ENCODE peak calls at places on chromosomes 3 and 15, in five cellular contexts. J is progenitor cell of endocrine pancreas, T is fibroblast of the aortic adventitia, W is prostate gland, V is left lung. K is an unnamed sample.

GRCh38 chr3:196971094-196971698 is 2.6 kb upstream of the PIGZ start:
- DNase-seq in J (no peak), T (no peak), W (no peak), V (no peak), K (no peak)

GRCh38 chr15:55740981-55741591 is 1.9 kb downstream of the PRTG start:
- DNase-seq in J (no peak), T (no peak), W (no peak), V (no peak), K (no peak)

GRCh38 chr3:16906679-16907078 is 21.9 kb downstream of the PLCL2 start:
- DNase-seq in J (no peak), T (peak; percentile 72), W (no peak), V (no peak), K (no peak)

GRCh38 chr3:134699141-134699711 is 48.4 kb upstream of the KY start:
- DNase-seq in J (no peak), T (no peak), W (peak; percentile 26), V (no peak), K (no peak)

GRCh38 chr3:87436781-87437543 is 160.6 kb upstream of the POU1F1 start:
- DNase-seq in J (no peak), T (peak; percentile 66), W (no peak), V (no peak), K (no peak)

GRCh38 chr3:45318712-45319111 is 69.7 kb upstream of the LARS2 start:
- DNase-seq in J (no peak), T (no peak), W (no peak), V (no peak), K (peak; percentile 1)

GRCh38 chr3:44845528-44846520 is 15.9 kb upstream of the TMEM42 start:
- DNase-seq in J (no peak), T (peak; percentile 97), W (no peak), V (no peak), K (no peak)

GRCh38 chr15:99070268-99070667 is 34.6 kb upstream of the SYNM start:
- DNase-seq in J (no peak), T (peak; percentile 27), W (no peak), V (no peak), K (no peak)

GRCh38 chr15:41307679-41308078 is 24.7 kb downstream of the OIP5 start:
- DNase-seq in J (no peak), T (no peak), W (no peak), V (no peak), K (no peak)

GRCh38 chr15:41804361-41804760 is 23.5 kb upstream of the JMJD7 start:
- DNase-seq in J (no peak), T (no peak), W (peak; percentile 69), V (no peak), K (no peak)

GRCh38 chr15:22263738-22264137 is 183.4 kb downstream of the OR4M2 start:
- DNase-seq in J (no peak), T (no peak), W (no peak), V (no peak), K (no peak)

GRCh38 chr3:32420138-32420981 is 28.7 kb downstream of the CMTM7 start:
- DNase-seq in J (peak; percentile 48), T (peak; percentile 36), W (peak; percentile 46), V (no peak), K (no peak)

GRCh38 chr15:81108427-81108826 is 25.6 kb upstream of the CFAP161 start:
- DNase-seq in J (no peak), T (no peak), W (no peak), V (no peak), K (no peak)

GRCh38 chr3:168546707-168547106 is 451.0 kb upstream of the GOLIM4 start:
- DNase-seq in J (no peak), T (no peak), W (no peak), V (peak; percentile 14), K (no peak)

GRCh38 chr3:168540726-168541125 is 445.0 kb upstream of the GOLIM4 start:
- DNase-seq in J (no peak), T (no peak), W (no peak), V (no peak), K (no peak)

GRCh38 chr3:168539909-168540308 is 444.2 kb upstream of the GOLIM4 start:
- DNase-seq in J (no peak), T (no peak), W (no peak), V (no peak), K (no peak)

GRCh38 chr3:168545591-168545990 is 449.9 kb upstream of the GOLIM4 start:
- DNase-seq in J (no peak), T (peak; percentile 2), W (no peak), V (peak; percentile 20), K (no peak)

DNA sequence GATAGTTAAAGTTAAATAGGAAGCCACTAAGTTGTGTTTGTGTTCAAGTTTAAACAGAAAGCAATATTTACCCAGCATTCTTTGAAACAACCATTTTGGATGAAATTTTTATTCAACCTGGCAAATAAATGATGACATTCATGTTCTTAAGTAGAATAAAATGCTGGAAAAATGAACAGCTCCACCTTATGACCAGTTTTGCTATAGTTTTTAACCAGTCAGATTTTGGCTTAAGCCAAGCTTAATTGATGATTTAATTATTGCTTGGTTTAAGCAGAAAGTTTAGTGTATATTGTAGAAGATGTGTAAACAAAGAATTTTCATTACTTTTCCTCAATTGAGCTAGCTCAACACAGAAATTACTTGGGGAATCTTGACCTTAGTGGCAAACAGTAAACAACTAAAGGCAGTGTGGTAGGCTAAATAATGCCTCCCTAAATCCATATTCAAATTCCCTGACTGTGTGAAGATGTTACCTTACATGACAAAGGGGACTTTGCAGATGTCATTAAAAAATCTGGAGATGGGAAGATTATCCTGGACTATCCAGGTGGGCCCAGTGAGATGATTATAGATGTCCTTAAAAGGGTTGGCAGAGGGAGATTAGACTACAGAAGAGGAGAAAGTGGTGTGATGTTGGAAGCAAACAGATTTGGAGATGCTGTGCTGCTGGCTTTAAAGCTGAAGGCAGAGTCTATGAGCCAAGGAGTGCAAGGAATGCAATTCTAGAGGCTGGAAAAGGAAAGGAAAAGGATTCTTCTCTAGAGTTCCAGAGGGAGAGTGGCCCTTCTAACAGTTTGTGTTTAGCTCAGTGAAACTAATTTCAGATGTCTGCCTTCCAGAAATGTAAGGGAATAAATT is 448.6 kb upstream of the GOLIM4 start:
- DNase-seq in J (no peak), T (peak; percentile 1), W (no peak), V (no peak), K (no peak)
- TF ChIP-seq CTCF in J (no peak), T (no peak), W (no peak), V (no peak), K (no peak)

GRCh38 chr3:94303897-94304296 is 241.0 kb downstream of the NSUN3 start:
- DNase-seq in J (no peak), T (peak; percentile 43), W (peak; percentile 38), V (no peak), K (no peak)
- TF ChIP-seq CTCF in J (peak; percentile 45), T (peak; percentile 24), W (no peak), V (peak; percentile 9), K (peak; percentile 58)

GRCh38 chr3:60136606-60137005 is 1086.8 kb upstream of the CFAP20DC start:
- DNase-seq in J (no peak), T (no peak), W (no peak), V (no peak), K (no peak)
- TF ChIP-seq CTCF in J (no peak), T (no peak), W (no peak), V (no peak), K (no peak)

DNA sequence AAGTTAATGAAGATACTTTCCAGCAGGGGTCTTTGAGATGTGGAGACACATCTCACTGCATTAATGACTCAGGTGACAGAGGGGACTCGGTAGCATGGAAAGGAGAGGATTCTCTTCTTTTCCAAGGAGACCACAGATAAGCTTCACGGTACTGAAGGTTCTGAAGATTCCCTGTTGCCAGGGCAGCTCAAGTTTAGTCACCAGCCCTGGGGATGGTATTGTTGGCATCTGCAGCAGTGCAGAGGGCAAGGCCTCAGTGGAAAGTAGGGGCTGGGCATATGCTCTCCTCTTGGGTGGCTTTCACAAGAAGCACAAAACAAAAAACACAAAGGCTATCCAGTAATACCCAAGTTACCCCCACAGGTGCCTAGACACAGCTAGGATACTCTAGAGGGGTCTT is 38.0 kb upstream of the MRPL3 start:
- DNase-seq in J (no peak), T (no peak), W (no peak), V (no peak), K (no peak)
- TF ChIP-seq CTCF in J (no peak), T (no peak), W (no peak), V (no peak), K (no peak)

GRCh38 chr3:179026636-179027035 is 45.0 kb downstream of the ZMAT3 start:
- DNase-seq in J (no peak), T (no peak), W (no peak), V (no peak), K (no peak)

GRCh38 chr3:179029096-179029495 is 42.5 kb downstream of the ZMAT3 start:
- DNase-seq in J (no peak), T (no peak), W (no peak), V (no peak), K (no peak)

GRCh38 chr3:179028408-179028807 is 43.2 kb downstream of the ZMAT3 start:
- DNase-seq in J (no peak), T (no peak), W (no peak), V (no peak), K (no peak)

DNA sequence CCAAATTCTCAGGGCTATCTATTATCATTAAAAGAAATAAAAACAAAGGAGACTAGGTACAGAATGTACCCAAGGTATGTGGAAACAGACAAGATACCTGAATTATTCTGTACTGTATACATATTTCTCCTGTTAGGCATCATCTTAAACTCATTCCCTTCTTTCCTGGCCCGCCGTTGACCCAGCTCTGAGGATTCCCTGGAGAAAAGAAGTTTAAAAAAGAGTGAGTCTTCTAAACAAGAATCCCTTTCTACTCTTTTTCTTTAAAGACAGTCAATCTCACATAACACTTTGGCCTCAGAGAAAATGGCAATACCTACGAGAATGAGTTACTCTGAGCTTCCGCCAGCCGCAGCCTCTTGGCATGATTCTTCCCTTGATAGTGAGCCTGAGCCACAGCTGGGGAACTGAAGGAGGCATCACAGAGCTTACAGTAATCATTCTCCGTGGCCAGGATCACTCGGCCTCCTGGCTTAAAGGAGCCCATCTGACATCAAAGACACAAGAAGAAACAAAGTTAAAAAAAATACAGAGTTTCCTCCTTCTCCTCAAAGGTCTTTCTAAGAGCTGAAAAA is 44.2 kb downstream of the ZMAT3 start:
- DNase-seq in J (no peak), T (peak; percentile 57), W (no peak), V (no peak), K (no peak)
- TF ChIP-seq CTCF in J (no peak), T (peak; percentile 2), W (no peak), V (no peak), K (no peak)

GRCh38 chr15:54273928-54274327 is 295.7 kb downstream of the UNC13C start:
- DNase-seq in J (no peak), T (no peak), W (no peak), V (no peak), K (no peak)
- TF ChIP-seq CTCF in J (peak; percentile 23), T (no peak), W (no peak), V (no peak), K (peak; percentile 37)